ENCODE peak calls at places on chromosomes 6 and 20, in eight cellular contexts. T is stomach, Q is esophagus muscularis mucosa, B is GM23338, L is HepG2, C is spleen, E is sigmoid colon, P is Panc1. R is an unnamed sample.
A peak's percentile ranks its signal among the peaks of the same experiment; 100 is the strongest.

GRCh38 chr6:129131282-129131681 is 248.3 kb downstream of the LAMA2 start:
- DNase-seq in P (no peak), E (peak; percentile 91), L (no peak), T (no peak), C (no peak), B (no peak), Q (no peak), R (peak; percentile 79)

GRCh38 chr20:37538003-37538402 is 10.3 kb upstream of the BLCAP start:
- DNase-seq in B (no peak), L (peak; percentile 48), E (no peak), Q (no peak), P (no peak), C (peak; percentile 13), T (no peak), R (no peak)

GRCh38 chr6:71419217-71419953 is 130.8 kb downstream of the OGFRL1 start:
- DNase-seq in B (peak; percentile 13), C (peak; percentile 70), T (no peak), Q (no peak), E (no peak), L (no peak), P (no peak), R (no peak)

GRCh38 chr6:33029297-33030184 is 20.1 kb upstream of the HLA-DOA start:
- DNase-seq in P (no peak), C (peak; percentile 82), T (peak; percentile 45), B (peak; percentile 28), E (no peak), Q (no peak), L (no peak), R (no peak)

GRCh38 chr20:50919567-50919966 is 11.7 kb downstream of the ADNP start:
- DNase-seq in Q (no peak), E (peak; percentile 79), P (no peak), C (no peak), L (no peak), B (no peak), T (peak; percentile 42), R (no peak)

GRCh38 chr20:4090756-4091331 is 75.5 kb upstream of the RNF24 start:
- DNase-seq in B (no peak), L (peak; percentile 76), Q (no peak), T (peak; percentile 21), C (no peak), P (no peak), E (no peak), R (no peak)

GRCh38 chr20:11790047-11790446 is 127.6 kb upstream of the BTBD3 start:
- DNase-seq in B (no peak), C (no peak), E (no peak), Q (no peak), L (no peak), T (no peak), P (no peak), R (no peak)

GRCh38 chr6:43951756-43952675 is 175.2 kb downstream of the MRPL14 start:
- DNase-seq in Q (no peak), B (no peak), L (peak; percentile 31), P (no peak), E (peak; percentile 50), C (no peak), T (no peak), R (no peak)

GRCh38 chr6:3119040-3119723 is 671 bp downstream of the BPHL start:
- DNase-seq in E (no peak), B (no peak), T (no peak), C (no peak), Q (no peak), L (peak; percentile 84), P (no peak), R (no peak)

GRCh38 chr6:37503486-37503980 is 3.8 kb upstream of the CCDC167 start:
- DNase-seq in T (no peak), B (no peak), Q (no peak), E (no peak), C (no peak), P (no peak), L (no peak), R (no peak)

DNA sequence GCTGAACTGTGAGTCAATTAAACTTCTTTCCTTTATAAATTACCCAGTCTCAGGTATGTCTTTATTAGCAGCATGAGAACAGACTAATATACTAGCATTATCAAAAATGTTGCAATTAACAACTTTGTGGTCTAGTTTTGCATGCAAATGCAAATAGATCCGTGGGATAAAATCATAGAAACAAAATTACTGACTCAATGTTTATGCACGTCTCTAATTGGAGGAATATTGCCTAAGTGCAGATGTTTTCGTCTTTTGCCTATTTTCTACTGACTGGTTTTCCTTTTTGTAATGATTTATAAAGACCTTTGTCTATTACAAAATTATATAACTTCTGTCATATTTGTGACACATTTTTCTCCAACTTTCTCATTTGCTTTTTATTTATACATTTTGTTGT is 51.9 kb downstream of the SYNE1 start:
- DNase-seq in Q (no peak), L (no peak), P (no peak), E (no peak), C (no peak), B (no peak), T (no peak), R (no peak)
- H3K4me3 ChIP-seq in Q (no peak overlapping the region), L (no peak overlapping the region), P (no peak overlapping the region), E (no peak overlapping the region), C (no peak overlapping the region), B (no peak overlapping the region), T (no peak overlapping the region), R (no peak overlapping the region)

GRCh38 chr6:82361631-82362030 is 2.0 kb upstream of the TPBG start:
- DNase-seq in C (no peak), L (no peak), B (no peak), Q (no peak), P (no peak), T (no peak), E (no peak), R (no peak)

GRCh38 chr6:82363368-82364086 is at the start of gene TPBG:
- DNase-seq in P (peak; percentile 62), L (peak; percentile 27), T (peak; percentile 58), C (peak; percentile 73), E (peak; percentile 70), B (peak; percentile 96), Q (no peak), R (peak; percentile 77)

GRCh38 chr6:82362144-82362543 is 1.5 kb upstream of the TPBG start:
- DNase-seq in C (no peak), T (no peak), P (no peak), B (no peak), Q (no peak), E (no peak), L (no peak), R (no peak)

GRCh38 chr6:82364087-82365010 is 732 bp downstream of the TPBG start:
- DNase-seq in L (no peak), T (peak; percentile 49), E (peak; percentile 76), C (peak; percentile 76), Q (no peak), B (peak; percentile 79), P (no peak), R (peak; percentile 73)

GRCh38 chr6:82362868-82363267 is 749 bp upstream of the TPBG start:
- DNase-seq in P (no peak), T (no peak), E (no peak), B (peak; percentile 47), Q (no peak), L (no peak), C (no peak), R (peak; percentile 68)
- TF ChIP-seq POLR2AphosphoS5 in P (no peak), T (no peak), E (no peak), B (no peak), Q (no peak), L (no peak), C (no peak), R (no peak)

GRCh38 chr20:2839732-2840137 is 720 bp downstream of the PCED1A start:
- DNase-seq in C (no peak), B (no peak), T (no peak), E (no peak), L (no peak), P (no peak), Q (no peak), R (no peak)

GRCh38 chr20:2838847-2839671 is 1.4 kb downstream of the PCED1A start:
- DNase-seq in B (no peak), P (no peak), T (no peak), Q (no peak), C (no peak), E (no peak), L (no peak), R (no peak)

GRCh38 chr20:2838170-2838797 is 2.2 kb downstream of the PCED1A start:
- DNase-seq in P (no peak), E (no peak), L (no peak), C (no peak), B (no peak), Q (no peak), T (no peak), R (peak; percentile 72)

GRCh38 chr20:2840967-2841531 is 504 bp downstream of the VPS16 start:
- DNase-seq in Q (peak; percentile 96), L (peak; percentile 66), B (peak; percentile 65), P (no peak), E (peak; percentile 86), T (peak; percentile 35), C (peak; percentile 90), R (peak; percentile 91)

GRCh38 chr20:2840138-2840966 is at the start of the genes PCED1A and VPS16:
- DNase-seq in E (peak; percentile 93), T (peak; percentile 89), P (peak; percentile 22), B (peak; percentile 89), Q (peak; percentile 96), L (peak; percentile 84), C (peak; percentile 97), R (peak; percentile 89)
- H3K4me3 ChIP-seq in E (peak within 1 kb of the TSS; percentile 96), T (peak within 1 kb of the TSS; percentile 79), P (peak within 1 kb of the TSS; percentile 85), B (peak within 1 kb of the TSS; percentile 80), Q (peak within 1 kb of the TSS; percentile 84), L (peak within 1 kb of the TSS; percentile 74), C (peak within 1 kb of the TSS; percentile 84), R (peak within 1 kb of the TSS; percentile 96)

DNA sequence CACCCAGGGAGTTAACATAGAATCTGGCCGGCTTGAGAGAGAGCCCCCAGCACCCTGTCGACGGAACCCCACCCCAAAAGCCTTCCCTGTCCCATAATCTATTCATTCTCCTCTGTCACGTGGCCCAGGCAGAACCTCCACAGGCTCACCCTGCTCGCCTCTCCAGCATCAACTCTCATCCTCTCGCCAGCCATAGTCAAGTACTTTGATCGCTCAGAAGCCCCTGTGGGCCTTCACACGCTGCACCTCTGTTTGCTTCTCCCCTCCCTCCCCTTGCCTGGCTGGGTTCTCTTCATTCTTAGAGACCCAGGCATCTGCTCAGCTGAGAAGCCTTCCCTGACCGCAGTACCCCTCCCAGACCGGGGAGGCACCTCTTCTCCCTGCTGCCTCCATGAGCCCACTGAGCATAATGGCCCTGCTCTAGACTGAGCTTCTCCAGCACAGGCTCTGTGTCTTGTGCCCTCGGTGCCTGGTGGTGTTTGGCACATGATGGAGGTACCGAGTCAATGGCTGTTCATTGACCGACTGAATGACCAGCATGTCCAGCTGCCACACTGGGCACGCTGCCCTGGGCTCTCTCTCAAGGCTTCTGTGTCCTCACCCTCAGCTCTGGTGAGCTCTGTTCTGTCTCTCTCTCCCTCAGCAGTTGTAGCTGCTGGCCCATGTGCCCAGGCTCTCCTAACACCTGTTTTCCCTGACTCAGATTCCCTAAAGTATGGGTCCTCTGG is 33.7 kb downstream of the PKIG start:
- DNase-seq in C (peak; percentile 54), E (no peak), L (no peak), T (no peak), B (peak; percentile 26), Q (no peak), P (no peak), R (no peak)
- TF ChIP-seq POLR2AphosphoS5 in C (no peak), E (no peak), L (no peak), T (no peak), B (no peak), Q (no peak), P (no peak), R (no peak)

R was measured in suprapubic skin.